ENCODE peak calls at places on chromosomes 1 and 21, in eight cellular contexts. C is H54; I is amniotic stem cell; M is activated CD8-positive, alpha-beta memory T cell treated with anti-CD3 and anti-CD28 coated beads for 4 hours; N is activated gamma-delta T cell; R is HTR-8/SVneo; V is ecto neural progenitor cell; B is NCI-H2081. T is an unnamed sample.

GRCh38 chr1:21251773-21252471 is 38.3 kb downstream of the ECE1 start:
- DNase-seq in C (peak), I (peak), M (no peak), N (no peak), R (peak), V (no peak), B (no peak), T (peak)

GRCh38 chr1:68338107-68338506 is 105.8 kb upstream of the WLS start:
- DNase-seq in C (no peak), I (no peak), M (no peak), N (no peak), R (no peak), V (no peak), B (no peak), T (no peak)

GRCh38 chr1:221741364-221741970 is 422 bp downstream of the DUSP10 start:
- DNase-seq in C (no peak), I (no peak), M (no peak), N (no peak), R (no peak), V (peak), B (peak), T (peak)

GRCh38 chr1:18941221-18942141 is 15.0 kb downstream of the IFFO2 start:
- DNase-seq in C (no peak), I (no peak), M (no peak), N (no peak), R (no peak), V (no peak), B (no peak), T (peak)

GRCh38 chr1:151803164-151803563 is 2.1 kb downstream of the LINGO4 start:
- DNase-seq in C (no peak), I (no peak), M (no peak), N (no peak), R (no peak), V (no peak), B (no peak), T (no peak)

GRCh38 chr1:53502641-53503432 is 43.6 kb downstream of the DMRTB1 start:
- DNase-seq in C (no peak), I (no peak), M (no peak), N (no peak), R (no peak), V (peak), B (no peak), T (no peak)

GRCh38 chr1:22168412-22168973 is 25.6 kb upstream of the WNT4 start:
- DNase-seq in C (no peak), I (no peak), M (no peak), N (no peak), R (no peak), V (no peak), B (no peak), T (no peak)

GRCh38 chr21:35540950-35541632 is 492.0 kb upstream of the RUNX1 start:
- DNase-seq in C (no peak), I (no peak), M (no peak), N (no peak), R (no peak), V (no peak), B (no peak), T (peak)

GRCh38 chr1:59880735-59881134 is 45.8 kb downstream of the CYP2J2 start:
- DNase-seq in C (no peak), I (no peak), M (no peak), N (no peak), R (no peak), V (no peak), B (no peak), T (no peak)

GRCh38 chr1:116375884-116376733 is 3.1 kb downstream of the ATP1A1 start:
- DNase-seq in C (peak), I (peak), M (no peak), N (no peak), R (no peak), V (peak), B (no peak), T (peak)

GRCh38 chr1:156801409-156802121 is 15.1 kb downstream of the SH2D2A start:
- DNase-seq in C (no peak), I (no peak), M (no peak), N (no peak), R (no peak), V (no peak), B (no peak), T (peak)

GRCh38 chr1:41175546-41175945 is 66.6 kb downstream of the SCMH1 start:
- DNase-seq in C (no peak), I (no peak), M (no peak), N (no peak), R (no peak), V (no peak), B (peak), T (peak)

GRCh38 chr21:21200939-21201610 is 202.9 kb downstream of the NCAM2 start:
- DNase-seq in C (no peak), I (no peak), M (no peak), N (no peak), R (no peak), V (no peak), B (no peak), T (peak)

GRCh38 chr1:158180741-158181576 is at the start of gene CD1D:
- DNase-seq in C (no peak), I (no peak), M (no peak), N (no peak), R (peak), V (peak), B (no peak), T (peak)

GRCh38 chr1:93963585-93963984 is 54.4 kb upstream of the GCLM start:
- DNase-seq in C (no peak), I (no peak), M (no peak), N (no peak), R (no peak), V (no peak), B (no peak), T (no peak)

GRCh38 chr1:43766086-43766784 is 58.9 kb downstream of the ST3GAL3 start:
- DNase-seq in C (no peak), I (no peak), M (no peak), N (no peak), R (no peak), V (peak), B (no peak), T (peak)

GRCh38 chr1:1893291-1893985 is 2.6 kb upstream of the GNB1 start:
- DNase-seq in C (no peak), I (no peak), M (no peak), N (no peak), R (no peak), V (no peak), B (no peak), T (no peak)

GRCh38 chr1:3687509-3687908 is 35.2 kb downstream of the TP73 start:
- DNase-seq in C (no peak), I (no peak), M (no peak), N (no peak), R (no peak), V (no peak), B (no peak), T (no peak)

GRCh38 chr21:43333301-43334062 is 93.4 kb downstream of the SIK1 start:
- DNase-seq in C (peak), I (peak), M (no peak), N (no peak), R (peak), V (peak), B (no peak), T (peak)

GRCh38 chr1:205344010-205344808 is 12.5 kb downstream of the KLHDC8A start:
- DNase-seq in C (no peak), I (no peak), M (peak), N (peak), R (no peak), V (peak), B (peak), T (no peak)

GRCh38 chr1:30512253-30512921 is 211.0 kb downstream of the MATN1 start:
- DNase-seq in C (peak), I (no peak), M (no peak), N (no peak), R (peak), V (no peak), B (no peak), T (no peak)

GRCh38 chr1:147651466-147651865 is 18.9 kb downstream of the ACP6 start:
- DNase-seq in C (no peak), I (no peak), M (no peak), N (no peak), R (no peak), V (no peak), B (no peak), T (no peak)

GRCh38 chr21:42746593-42747266 is 93.3 kb downstream of the PDE9A start:
- DNase-seq in C (no peak), I (no peak), M (no peak), N (no peak), R (no peak), V (no peak), B (no peak), T (no peak)

GRCh38 chr1:210796421-210796820 is 337.5 kb downstream of the KCNH1 start:
- DNase-seq in C (no peak), I (no peak), M (no peak), N (no peak), R (no peak), V (no peak), B (no peak), T (no peak)

GRCh38 chr1:150006881-150007401 is 3.6 kb downstream of the OTUD7B start:
- DNase-seq in C (no peak), I (no peak), M (no peak), N (no peak), R (no peak), V (no peak), B (no peak), T (peak)

GRCh38 chr1:19433610-19433999 is 51.7 kb downstream of the CAPZB start:
- DNase-seq in C (no peak), I (no peak), M (no peak), N (no peak), R (no peak), V (no peak), B (no peak), T (no peak)

GRCh38 chr21:25953659-25954058 is 216.9 kb downstream of the APP start:
- DNase-seq in C (no peak), I (no peak), M (no peak), N (no peak), R (no peak), V (no peak), B (no peak), T (no peak)

GRCh38 chr21:43305811-43306311 is 121.1 kb downstream of the SIK1 start:
- DNase-seq in C (no peak), I (no peak), M (no peak), N (no peak), R (no peak), V (no peak), B (no peak), T (no peak)

GRCh38 chr1:118507391-118507790 is 322.4 kb upstream of the SPAG17 start:
- DNase-seq in C (no peak), I (no peak), M (no peak), N (no peak), R (no peak), V (no peak), B (no peak), T (no peak)

GRCh38 chr1:118978914-118979701 is 9.0 kb downstream of the TBX15 start:
- DNase-seq in C (no peak), I (no peak), M (no peak), N (no peak), R (no peak), V (peak), B (no peak), T (no peak)

GRCh38 chr1:62325076-62325475 is 5.8 kb upstream of the KANK4 start:
- DNase-seq in C (no peak), I (peak), M (no peak), N (no peak), R (peak), V (no peak), B (no peak), T (peak)

GRCh38 chr1:156487862-156488261 is 12.7 kb downstream of the MEF2D start:
- DNase-seq in C (no peak), I (no peak), M (no peak), N (no peak), R (no peak), V (no peak), B (no peak), T (no peak)

GRCh38 chr1:117174851-117175250 is 35.9 kb downstream of the VTCN1 start:
- DNase-seq in C (no peak), I (no peak), M (no peak), N (no peak), R (no peak), V (no peak), B (no peak), T (no peak)

GRCh38 chr1:111963985-111964738 is 25.3 kb downstream of the KCND3 start:
- DNase-seq in C (no peak), I (no peak), M (no peak), N (no peak), R (no peak), V (no peak), B (no peak), T (no peak)

GRCh38 chr1:16067127-16067768 is 6.2 kb downstream of the FAM131C start:
- DNase-seq in C (no peak), I (no peak), M (no peak), N (no peak), R (no peak), V (no peak), B (no peak), T (no peak)

GRCh38 chr1:166910396-166910994 is 34.4 kb upstream of the TADA1 start:
- DNase-seq in C (peak), I (peak), M (peak), N (no peak), R (peak), V (peak), B (peak), T (peak)

GRCh38 chr21:29789393-29789792 is 150.4 kb downstream of the GRIK1 start:
- DNase-seq in C (no peak), I (no peak), M (no peak), N (no peak), R (no peak), V (no peak), B (no peak), T (no peak)

GRCh38 chr21:29228306-29228705 is 70.4 kb upstream of the BACH1 start:
- DNase-seq in C (no peak), I (no peak), M (no peak), N (no peak), R (no peak), V (no peak), B (no peak), T (no peak)